ENCODE peak calls at places on chromosomes 7 and 10, in six cellular contexts. P is GM23248, Z is PC-9, G is neural progenitor cell, K is GM23338, V is PC-3. I is an unnamed sample. For H3F3A, the result is how much of the 10 kb centered on the place peaks cover.

GRCh38 chr10:68877482-68877881 is 23.6 kb upstream of the DDX50 start:
- DNase-seq in P (no peak), Z (no peak), G (no peak), K (peak), V (no peak), I (no peak)

GRCh38 chr7:155764432-155764798 is 47.8 kb downstream of the SHH start:
- DNase-seq in P (no peak), Z (no peak), G (no peak), K (no peak), V (no peak), I (no peak)

GRCh38 chr7:157138101-157138423 is 664 bp upstream of the UBE3C start:
- DNase-seq in P (no peak), Z (no peak), G (no peak), K (no peak), V (no peak), I (peak)

GRCh38 chr7:150849204-150849775 is 3.0 kb upstream of the AOC1 start:
- DNase-seq in P (no peak), Z (no peak), G (no peak), K (no peak), V (no peak), I (no peak)

GRCh38 chr10:49614242-49615198 is 683 bp downstream of the CHAT start:
- DNase-seq in P (no peak), Z (no peak), G (peak), K (peak), V (no peak), I (no peak)

GRCh38 chr7:21300692-21301091 is 127.2 kb upstream of the SP4 start:
- DNase-seq in P (no peak), Z (no peak), G (no peak), K (peak), V (peak), I (no peak)

GRCh38 chr7:70053970-70054369 is 455.7 kb downstream of the AUTS2 start:
- DNase-seq in P (no peak), Z (no peak), G (no peak), K (no peak), V (no peak), I (no peak)

GRCh38 chr7:151249732-151250072 is 1.2 kb upstream of the SMARCD3 start:
- DNase-seq in P (peak), Z (no peak), G (peak), K (peak), V (no peak), I (no peak)

GRCh38 chr10:122139226-122139625 is 131.9 kb upstream of the BTBD16 start:
- DNase-seq in P (no peak), Z (no peak), G (no peak), K (no peak), V (no peak), I (no peak)

GRCh38 chr10:21961847-21962246 is 41.7 kb downstream of the DNAJC1 start:
- DNase-seq in P (no peak), Z (no peak), G (no peak), K (no peak), V (no peak), I (no peak)

GRCh38 chr10:119595134-119595714 is 1.5 kb downstream of the TIAL1 start:
- DNase-seq in P (peak), Z (peak), G (peak), K (peak), V (peak), I (no peak)

GRCh38 chr7:147276783-147277370 is 1160.3 kb downstream of the CNTNAP2 start:
- DNase-seq in P (no peak), Z (no peak), G (no peak), K (no peak), V (peak), I (no peak)

GRCh38 chr10:15200626-15201025 is 32.1 kb upstream of the NMT2 start:
- DNase-seq in P (peak), Z (peak), G (no peak), K (peak), V (peak), I (no peak)

GRCh38 chr7:66258409-66258808 is 53.3 kb downstream of the TPST1 start:
- DNase-seq in P (peak), Z (no peak), G (peak), K (peak), V (no peak), I (no peak)

GRCh38 chr10:112810651-112811215 is 139.3 kb upstream of the TCF7L2 start:
- DNase-seq in P (no peak), Z (peak), G (no peak), K (no peak), V (peak), I (no peak)

GRCh38 chr10:35487336-35488034 is 117.7 kb upstream of the GJD4 start:
- DNase-seq in P (peak), Z (no peak), G (no peak), K (no peak), V (no peak), I (no peak)

GRCh38 chr7:45578467-45578866 is 4.3 kb downstream of the ADCY1 start:
- DNase-seq in P (no peak), Z (no peak), G (no peak), K (no peak), V (no peak), I (no peak)

GRCh38 chr10:131653550-131654470 is 247.0 kb upstream of the PPP2R2D start:
- DNase-seq in P (no peak), Z (no peak), G (no peak), K (no peak), V (no peak), I (no peak)

GRCh38 chr10:60495357-60495756 is 105.7 kb upstream of the ANK3 start:
- DNase-seq in P (peak), Z (no peak), G (no peak), K (no peak), V (peak), I (no peak)

GRCh38 chr10:124565565-124566221 is 104.1 kb downstream of the LHPP start:
- DNase-seq in P (no peak), Z (no peak), G (peak), K (peak), V (peak), I (no peak)

GRCh38 chr10:44627591-44628354 is 242.9 kb upstream of the CXCL12 start:
- DNase-seq in P (peak), Z (no peak), G (no peak), K (peak), V (peak), I (no peak)

GRCh38 chr10:132837905-132838304 is 52.0 kb upstream of the NKX6-2 start:
- DNase-seq in P (peak), Z (no peak), G (no peak), K (no peak), V (no peak), I (no peak)

GRCh38 chr7:45178241-45179225 is 20.9 kb downstream of the RAMP3 start:
- DNase-seq in P (peak), Z (no peak), G (peak), K (peak), V (no peak), I (peak)

GRCh38 chr10:78290131-78290750 is 256.6 kb downstream of the RPS24 start:
- DNase-seq in P (peak), Z (no peak), G (no peak), K (peak), V (no peak), I (no peak)

GRCh38 chr7:51314726-51315125 is 1.9 kb downstream of the COBL start:
- DNase-seq in P (no peak), Z (peak), G (no peak), K (no peak), V (peak), I (no peak)

GRCh38 chr7:70092314-70093303 is 494.3 kb downstream of the AUTS2 start:
- DNase-seq in P (no peak), Z (no peak), G (no peak), K (no peak), V (no peak), I (no peak)

GRCh38 chr10:132539894-132540293 is 2.3 kb downstream of the INPP5A start:
- DNase-seq in P (peak), Z (no peak), G (no peak), K (no peak), V (peak), I (no peak)

GRCh38 chr10:80075781-80076180 is 2.7 kb upstream of the TMEM254 start:
- DNase-seq in P (peak), Z (no peak), G (no peak), K (no peak), V (peak), I (no peak)

GRCh38 chr10:62732841-62733653 is 71.5 kb upstream of the ADO start:
- DNase-seq in P (peak), Z (peak), G (no peak), K (no peak), V (peak), I (peak)

DNA sequence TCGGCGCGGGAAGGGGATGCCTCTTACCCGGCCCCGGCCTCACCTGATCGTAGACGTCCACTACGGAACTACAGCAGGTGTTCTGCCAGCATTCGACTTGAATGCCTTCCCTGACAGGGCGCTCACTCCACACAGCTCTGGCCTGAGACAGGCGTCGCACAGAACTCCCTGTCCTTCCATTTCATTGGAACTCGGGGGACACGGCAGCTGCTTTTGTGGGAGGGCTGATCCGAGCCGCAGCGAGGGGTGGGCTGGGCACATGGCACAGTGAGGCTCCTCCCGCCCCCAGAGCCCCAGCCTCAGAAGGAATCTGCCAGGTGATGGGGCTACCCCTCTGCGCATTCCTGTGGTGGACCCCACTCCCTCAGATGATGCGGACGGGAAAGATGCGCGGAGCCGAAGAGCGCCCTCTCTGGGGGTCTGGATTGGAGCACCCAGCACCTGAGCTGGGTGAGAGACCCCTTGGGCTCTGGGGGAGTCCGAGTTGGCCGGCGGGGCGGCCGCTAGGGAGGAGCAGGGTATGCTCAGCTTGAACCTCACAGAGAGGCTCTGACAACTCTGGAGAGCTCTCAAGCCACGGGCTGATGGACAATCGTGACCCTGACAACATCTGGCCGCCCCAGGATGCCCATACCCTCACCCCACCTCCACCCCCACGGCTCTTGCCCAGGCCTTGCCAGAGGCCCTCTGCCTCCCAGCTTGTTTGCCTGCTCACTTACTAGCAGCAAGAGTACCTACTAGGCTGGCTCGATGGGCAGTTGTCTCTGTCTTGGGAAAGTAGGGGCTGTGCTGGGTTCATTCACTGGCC is 36.6 kb downstream of the RASGEF1A start:
- DNase-seq in P (no peak), Z (no peak), G (peak), K (peak), V (no peak), I (no peak)
- H3K4me2 ChIP-seq in P (no peak), Z (no peak), G (peak), K (peak), V (no peak), I (no peak)

GRCh38 chr7:2613113-2613925 is 18.5 kb upstream of the TTYH3 start:
- DNase-seq in P (no peak), Z (no peak), G (no peak), K (no peak), V (no peak), I (peak)

GRCh38 chr7:2614646-2615330 is 17.0 kb upstream of the TTYH3 start:
- DNase-seq in P (peak), Z (no peak), G (no peak), K (no peak), V (no peak), I (no peak)

GRCh38 chr7:2611921-2612320 is 19.9 kb upstream of the TTYH3 start:
- DNase-seq in P (no peak), Z (no peak), G (no peak), K (no peak), V (no peak), I (no peak)

GRCh38 chr7:2612445-2613112 is 19.2 kb upstream of the TTYH3 start:
- DNase-seq in P (no peak), Z (no peak), G (no peak), K (peak), V (no peak), I (no peak)

DNA sequence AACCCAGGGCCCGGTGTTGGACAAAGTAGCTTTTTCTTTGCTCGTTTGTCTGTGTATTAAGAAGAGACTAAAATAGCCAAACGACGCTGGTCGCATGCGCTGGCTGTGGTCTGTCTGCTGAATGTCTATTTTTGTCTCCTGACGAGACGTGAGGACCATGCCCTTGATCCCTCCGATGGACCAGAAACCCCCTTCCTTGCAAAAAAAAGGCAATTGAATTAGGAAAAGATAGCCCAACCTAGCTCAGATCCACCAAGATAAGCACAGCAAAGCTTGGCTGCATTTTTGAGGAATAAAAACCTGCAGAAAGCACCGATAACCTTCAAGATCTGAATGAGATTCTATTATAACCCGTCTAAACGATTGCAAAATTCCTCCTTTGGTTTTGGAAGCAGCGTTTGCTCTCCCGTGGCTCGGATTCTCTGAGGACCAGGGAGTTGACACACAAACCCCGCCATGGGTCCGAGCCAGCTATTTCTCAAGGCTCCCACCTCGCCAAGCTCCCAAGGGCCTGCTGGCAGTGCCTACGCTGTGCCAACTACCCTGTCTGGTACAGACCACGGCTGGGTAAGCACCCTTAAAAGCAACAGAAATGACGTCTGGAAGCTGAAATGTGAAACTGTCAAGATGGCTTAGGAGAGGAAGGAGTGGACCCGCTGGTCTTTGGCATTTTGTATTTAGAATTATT is 17.7 kb upstream of the TTYH3 start:
- DNase-seq in P (peak), Z (no peak), G (no peak), K (no peak), V (no peak), I (no peak)
- TF ChIP-seq EZH2 in P (no peak), Z (no peak), G (no peak), K (no peak), V (no peak), I (no peak)

DNA sequence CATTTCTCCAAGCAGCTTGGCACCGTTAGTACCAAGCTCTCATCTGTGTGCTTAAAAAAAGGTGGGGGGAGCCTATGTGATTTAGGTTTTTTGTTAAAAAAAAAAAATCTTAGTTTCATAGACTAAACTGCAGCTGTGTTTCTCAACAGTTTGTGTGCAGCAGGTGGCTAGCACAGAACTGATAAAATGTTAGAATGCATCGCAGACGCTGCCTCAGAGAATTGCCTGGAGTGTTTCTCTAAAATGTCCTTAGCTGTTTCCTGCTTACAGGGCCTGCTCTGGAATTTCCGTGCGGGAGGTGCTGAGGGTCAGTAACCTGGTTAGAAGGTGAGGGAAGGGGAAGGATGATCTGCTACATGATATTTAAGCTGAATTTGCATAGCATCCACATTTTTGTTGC is 268.9 kb downstream of the PLXDC2 start:
- DNase-seq in P (no peak), Z (no peak), G (no peak), K (peak), V (no peak), I (peak)
- H3F3A ChIP-seq in P (under half), Z (under half), G (under half), K (under half), V (under half), I (under half)

DNA sequence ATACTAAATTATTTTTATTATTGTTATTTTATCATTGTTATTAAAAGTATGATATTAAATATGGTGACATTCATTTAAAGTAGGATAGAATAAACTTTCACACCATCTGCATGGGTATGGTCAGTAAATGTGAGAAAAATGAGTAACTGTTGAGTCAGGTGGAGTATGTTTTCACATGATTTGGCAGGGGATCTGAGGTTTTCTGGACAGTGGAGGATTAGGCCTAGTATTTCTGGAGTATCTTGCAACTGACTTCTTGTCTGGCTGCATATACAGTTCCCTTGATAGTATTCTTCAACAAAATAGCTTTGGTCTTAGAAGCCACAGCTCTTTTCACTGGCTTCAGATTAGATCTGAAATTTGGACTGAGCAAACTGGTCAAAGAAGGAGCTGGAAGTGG is 54.5 kb downstream of the GBF1 start:
- DNase-seq in P (peak), Z (no peak), G (no peak), K (no peak), V (peak), I (no peak)
- H3K4me2 ChIP-seq in P (peak), Z (no peak), G (no peak), K (no peak), V (no peak), I (peak)

I was measured in MM.1S.